ENCODE peak calls at places on chromosomes 3 and 15, in four cellular contexts. K, E, W and V are unnamed samples. For H3K36me3, the result is how much of the 10 kb centered on the place peaks cover.

GRCh38 chr3:76753599-76753998 is 286.3 kb upstream of the ROBO2 start:
- DNase-seq in K (no peak), E (no peak), W (peak), V (no peak)

GRCh38 chr15:52247032-52247431 is 48.6 kb downstream of the MYO5C start:
- DNase-seq in K (no peak), E (no peak), W (no peak), V (no peak)

GRCh38 chr3:149489060-149489690 is 14.7 kb downstream of the TM4SF4 start:
- DNase-seq in K (no peak), E (no peak), W (peak), V (no peak)

GRCh38 chr3:150286390-150287147 is 121.5 kb upstream of the TSC22D2 start:
- DNase-seq in K (peak), E (peak), W (peak), V (no peak)

GRCh38 chr3:129559565-129560079 is 16.6 kb downstream of the H1-8 start:
- DNase-seq in K (no peak), E (no peak), W (no peak), V (no peak)

GRCh38 chr3:179181993-179182551 is 33.9 kb downstream of the PIK3CA start:
- DNase-seq in K (no peak), E (no peak), W (peak), V (no peak)

GRCh38 chr3:114406922-114407321 is 113.1 kb downstream of the TIGIT start:
- DNase-seq in K (no peak), E (no peak), W (no peak), V (no peak)

GRCh38 chr3:48432411-48433371 is 2.8 kb upstream of the PLXNB1 start:
- DNase-seq in K (no peak), E (peak), W (no peak), V (peak)

GRCh38 chr3:152564454-152564853 is 270.5 kb upstream of the P2RY1 start:
- DNase-seq in K (no peak), E (no peak), W (peak), V (no peak)

GRCh38 chr3:154522031-154522430 is 92.0 kb upstream of the GPR149 start:
- DNase-seq in K (no peak), E (no peak), W (no peak), V (no peak)

GRCh38 chr15:76169013-76169412 is 109.2 kb downstream of the TMEM266 start:
- DNase-seq in K (no peak), E (no peak), W (no peak), V (peak)

GRCh38 chr15:55279100-55279745 is 10.4 kb downstream of the RAB27A start:
- DNase-seq in K (no peak), E (no peak), W (no peak), V (no peak)

GRCh38 chr3:156551746-156552145 is 3.2 kb downstream of the SSR3 start:
- DNase-seq in K (no peak), E (no peak), W (peak), V (no peak)

GRCh38 chr3:195859061-195859845 is 47.5 kb upstream of the MUC4 start:
- DNase-seq in K (peak), E (peak), W (peak), V (peak)

GRCh38 chr15:80151576-80151975 is 1.2 kb upstream of the FAH start:
- DNase-seq in K (no peak), E (no peak), W (no peak), V (no peak)

GRCh38 chr3:186930639-186931486 is 537 bp downstream of the ST6GAL1 start:
- DNase-seq in K (no peak), E (peak), W (peak), V (peak)

GRCh38 chr3:77038468-77038927 is 1.4 kb upstream of the ROBO2 start:
- DNase-seq in K (no peak), E (peak), W (peak), V (peak)

GRCh38 chr15:51796777-51797474 is 32.5 kb upstream of the TMOD3 start:
- DNase-seq in K (no peak), E (no peak), W (peak), V (no peak)

GRCh38 chr3:100257601-100258000 is 3.2 kb upstream of the TBC1D23 start:
- DNase-seq in K (no peak), E (no peak), W (no peak), V (no peak)

GRCh38 chr15:81909229-81910087 is 136.4 kb downstream of the MEX3B start:
- DNase-seq in K (no peak), E (no peak), W (peak), V (no peak)

GRCh38 chr15:100525894-100526512 is 2.7 kb downstream of the CERS3 start:
- DNase-seq in K (no peak), E (no peak), W (no peak), V (peak)

GRCh38 chr15:38996111-38996541 is 431.5 kb upstream of the RASGRP1 start:
- DNase-seq in K (no peak), E (no peak), W (peak), V (no peak)

GRCh38 chr3:41328916-41329315 is 129.6 kb downstream of the CTNNB1 start:
- DNase-seq in K (no peak), E (no peak), W (peak), V (no peak)

GRCh38 chr3:71310595-71311319 is 272.8 kb downstream of the FOXP1 start:
- DNase-seq in K (no peak), E (peak), W (peak), V (peak)

GRCh38 chr15:77998592-77998991 is 78.9 kb downstream of the TBC1D2B start:
- DNase-seq in K (no peak), E (no peak), W (no peak), V (no peak)
- H3K36me3 ChIP-seq in K (under half), E (under half), W (half or more), V (under half)

GRCh38 chr15:66756220-66756769 is 54.3 kb downstream of the SMAD6 start:
- DNase-seq in K (no peak), E (no peak), W (peak), V (no peak)
- H3K36me3 ChIP-seq in K (under half), E (under half), W (under half), V (under half)

GRCh38 chr15:73711526-73711925 is 27.3 kb downstream of the CD276 start:
- DNase-seq in K (no peak), E (no peak), W (no peak), V (no peak)

GRCh38 chr15:73709671-73710070 is 25.5 kb downstream of the CD276 start:
- DNase-seq in K (no peak), E (peak), W (no peak), V (no peak)

GRCh38 chr15:73709241-73709640 is 25.1 kb downstream of the CD276 start:
- DNase-seq in K (no peak), E (no peak), W (no peak), V (no peak)

GRCh38 chr15:73708691-73709090 is 24.5 kb downstream of the CD276 start:
- DNase-seq in K (no peak), E (no peak), W (no peak), V (no peak)

DNA sequence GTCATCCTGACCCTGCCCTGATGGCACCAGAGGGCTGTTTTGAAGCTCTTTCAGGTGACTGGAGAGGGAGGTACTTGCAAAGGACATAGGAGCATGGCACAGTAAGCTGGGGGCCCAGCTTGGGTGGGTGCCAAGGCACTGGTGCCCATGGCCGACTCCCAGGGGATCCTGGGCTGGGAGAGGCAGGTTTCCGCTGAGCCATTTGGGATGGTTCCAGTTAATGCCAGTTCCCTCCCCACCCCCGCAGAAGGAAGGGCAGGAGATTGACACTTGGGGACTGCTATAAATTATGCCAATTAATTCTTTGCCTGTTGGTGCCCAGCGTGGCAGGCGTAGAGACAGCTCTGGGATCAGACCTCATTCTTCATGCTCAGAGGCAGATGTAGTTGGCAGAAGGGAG is 26.1 kb downstream of the CD276 start:
- DNase-seq in K (no peak), E (no peak), W (no peak), V (no peak)
- H3K36me3 ChIP-seq in K (under half), E (under half), W (half or more), V (under half)

GRCh38 chr3:52524752-52525661 is 8.7 kb downstream of the NT5DC2 start:
- DNase-seq in K (no peak), E (no peak), W (no peak), V (no peak)
- H3K36me3 ChIP-seq in K (under half), E (under half), W (under half), V (under half)

GRCh38 chr15:40992241-40992741 is 39.0 kb downstream of the CHAC1 start:
- DNase-seq in K (no peak), E (no peak), W (peak), V (no peak)
- H3K36me3 ChIP-seq in K (under half), E (under half), W (half or more), V (under half)

GRCh38 chr15:64127521-64128275 is 23.8 kb upstream of the SNX22 start:
- DNase-seq in K (no peak), E (no peak), W (no peak), V (no peak)
- H3K36me3 ChIP-seq in K (under half), E (under half), W (half or more), V (under half)

DNA sequence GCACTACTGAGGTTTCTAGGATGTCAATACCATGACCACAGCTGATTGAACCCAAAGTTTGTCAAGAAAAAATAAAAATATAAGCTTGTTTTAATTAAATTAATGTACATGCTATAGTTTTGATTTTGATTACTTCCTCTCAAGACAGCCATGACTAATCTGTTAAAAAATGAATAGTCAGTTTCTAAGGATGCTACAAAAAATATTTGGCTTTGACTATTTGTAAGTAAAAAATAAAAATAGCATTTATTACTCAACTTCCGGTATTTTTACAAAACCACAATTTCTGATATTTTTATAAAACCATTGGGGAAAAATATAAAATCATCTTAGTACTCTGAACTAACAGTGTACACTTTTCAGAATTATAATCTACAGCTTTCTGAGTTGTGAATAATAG is 12.1 kb upstream of the TEX9 start:
- DNase-seq in K (no peak), E (no peak), W (peak), V (no peak)
- H3K36me3 ChIP-seq in K (under half), E (under half), W (under half), V (under half)

DNA sequence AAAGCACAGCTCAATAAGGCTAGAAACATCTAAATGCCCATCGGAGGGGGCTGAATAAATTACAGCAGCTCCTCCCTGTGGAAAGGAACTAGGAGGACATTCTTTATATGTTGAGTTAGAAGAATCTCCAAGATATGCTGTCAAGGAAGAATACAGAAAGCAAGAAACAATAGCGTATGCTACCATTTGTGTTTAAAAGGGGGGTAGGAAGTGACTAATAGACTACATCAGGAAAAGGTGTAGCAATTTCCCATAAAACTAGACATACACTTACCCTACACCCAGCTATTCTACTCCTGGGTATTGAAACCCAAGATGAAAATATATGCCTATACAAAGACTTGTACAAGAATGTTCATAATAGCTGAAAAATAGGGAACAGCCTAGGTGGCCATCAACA is 21.6 kb downstream of the SEC61A1 start:
- DNase-seq in K (no peak), E (no peak), W (no peak), V (no peak)
- H3K36me3 ChIP-seq in K (under half), E (under half), W (half or more), V (under half)